ENCODE peak calls at places on chromosomes 3 and 15, in six cellular contexts. N, U, V, D, C and L are unnamed samples.

GRCh38 chr3:44983413-44984040 is 7.5 kb downstream of the EXOSC7 start:
- DNase-seq in N (no peak), U (peak; percentile 86), V (no peak), D (no peak), C (no peak), L (peak; percentile 45)

GRCh38 chr3:99720985-99721632 is 82.7 kb downstream of the COL8A1 start:
- DNase-seq in N (no peak), U (peak; percentile 47), V (no peak), D (no peak), C (no peak), L (peak; percentile 62)

GRCh38 chr3:150556792-150557191 is 10.2 kb downstream of the EIF2A start:
- DNase-seq in N (no peak), U (no peak), V (no peak), D (no peak), C (no peak), L (no peak)

GRCh38 chr15:62748175-62748574 is 294.4 kb upstream of the TPM1 start:
- DNase-seq in N (no peak), U (no peak), V (no peak), D (no peak), C (no peak), L (no peak)

GRCh38 chr15:73908030-73908821 is 18.0 kb upstream of the LOXL1 start:
- DNase-seq in N (peak; percentile 70), U (peak; percentile 45), V (peak; percentile 90), D (peak; percentile 86), C (peak; percentile 42), L (peak; percentile 68)

GRCh38 chr15:56693761-56694160 is 39.5 kb downstream of the ZNF280D start:
- DNase-seq in N (no peak), U (no peak), V (no peak), D (no peak), C (no peak), L (no peak)

GRCh38 chr3:144162042-144162441 is 190.4 kb downstream of the DIPK2A start:
- DNase-seq in N (no peak), U (peak; percentile 72), V (no peak), D (no peak), C (peak; percentile 75), L (no peak)

GRCh38 chr15:92647467-92648163 is 8.0 kb downstream of the FAM174B start:
- DNase-seq in N (no peak), U (no peak), V (peak; percentile 79), D (peak; percentile 59), C (no peak), L (no peak)

GRCh38 chr3:12716605-12717121 is 42.4 kb downstream of the TMEM40 start:
- DNase-seq in N (no peak), U (no peak), V (no peak), D (no peak), C (no peak), L (no peak)

GRCh38 chr3:18988619-18989229 is 159.6 kb upstream of the KCNH8 start:
- DNase-seq in N (peak; percentile 27), U (peak; percentile 8), V (peak; percentile 61), D (no peak), C (peak; percentile 12), L (no peak)

GRCh38 chr3:33980252-33980651 is 181.8 kb downstream of the PDCD6IP start:
- DNase-seq in N (no peak), U (peak; percentile 63), V (peak; percentile 51), D (no peak), C (peak; percentile 66), L (no peak)

GRCh38 chr3:49790626-49791411 is 4.5 kb upstream of the IP6K1 start:
- DNase-seq in N (no peak), U (no peak), V (no peak), D (no peak), C (no peak), L (no peak)

GRCh38 chr3:139434764-139435291 is 41.5 kb downstream of the RBP2 start:
- DNase-seq in N (no peak), U (peak; percentile 92), V (no peak), D (no peak), C (no peak), L (peak; percentile 86)

GRCh38 chr3:45773714-45774449 is 22.5 kb downstream of the SLC6A20 start:
- DNase-seq in N (no peak), U (no peak), V (no peak), D (peak; percentile 4), C (no peak), L (no peak)

GRCh38 chr15:76514292-76514691 is 177.7 kb downstream of the ISL2 start:
- DNase-seq in N (no peak), U (no peak), V (peak; percentile 52), D (no peak), C (peak; percentile 71), L (no peak)

GRCh38 chr15:48190932-48191573 is 412 bp upstream of the CTXN2 start:
- DNase-seq in N (peak; percentile 89), U (peak; percentile 60), V (peak; percentile 94), D (peak; percentile 83), C (peak; percentile 30), L (peak; percentile 18)

GRCh38 chr15:92463352-92463751 is 69.7 kb downstream of the ST8SIA2 start:
- DNase-seq in N (no peak), U (no peak), V (no peak), D (no peak), C (no peak), L (no peak)

GRCh38 chr3:150057227-150057626 is 86.5 kb upstream of the PFN2 start:
- DNase-seq in N (no peak), U (no peak), V (no peak), D (no peak), C (no peak), L (no peak)

GRCh38 chr3:128845119-128845518 is 34.3 kb upstream of the ACAD9 start:
- DNase-seq in N (no peak), U (no peak), V (peak; percentile 47), D (peak; percentile 73), C (peak; percentile 25), L (no peak)

GRCh38 chr3:149564079-149564478 is 89.6 kb downstream of the TM4SF4 start:
- DNase-seq in N (no peak), U (no peak), V (no peak), D (no peak), C (no peak), L (no peak)

GRCh38 chr3:126782554-126782953 is 78.5 kb downstream of the CHCHD6 start:
- DNase-seq in N (no peak), U (peak; percentile 90), V (no peak), D (no peak), C (no peak), L (peak; percentile 86)

GRCh38 chr3:116445291-116445841 is at the start of gene LSAMP:
- DNase-seq in N (peak; percentile 78), U (no peak), V (peak; percentile 94), D (peak; percentile 81), C (no peak), L (no peak)

GRCh38 chr3:150365132-150365604 is 42.9 kb upstream of the TSC22D2 start:
- DNase-seq in N (no peak), U (peak; percentile 82), V (no peak), D (no peak), C (no peak), L (peak; percentile 57)

GRCh38 chr3:40191850-40192448 is 117.6 kb upstream of the EIF1B start:
- DNase-seq in N (peak; percentile 50), U (peak; percentile 35), V (peak; percentile 59), D (peak; percentile 62), C (peak; percentile 33), L (peak; percentile 56)

GRCh38 chr15:56052389-56053045 is 59.1 kb upstream of the NEDD4 start:
- DNase-seq in N (no peak), U (peak; percentile 48), V (peak; percentile 50), D (no peak), C (peak; percentile 13), L (peak; percentile 41)

GRCh38 chr3:117660941-117661635 is 951.5 kb downstream of the TUSC7 start:
- DNase-seq in N (no peak), U (no peak), V (peak; percentile 13), D (no peak), C (no peak), L (no peak)

DNA sequence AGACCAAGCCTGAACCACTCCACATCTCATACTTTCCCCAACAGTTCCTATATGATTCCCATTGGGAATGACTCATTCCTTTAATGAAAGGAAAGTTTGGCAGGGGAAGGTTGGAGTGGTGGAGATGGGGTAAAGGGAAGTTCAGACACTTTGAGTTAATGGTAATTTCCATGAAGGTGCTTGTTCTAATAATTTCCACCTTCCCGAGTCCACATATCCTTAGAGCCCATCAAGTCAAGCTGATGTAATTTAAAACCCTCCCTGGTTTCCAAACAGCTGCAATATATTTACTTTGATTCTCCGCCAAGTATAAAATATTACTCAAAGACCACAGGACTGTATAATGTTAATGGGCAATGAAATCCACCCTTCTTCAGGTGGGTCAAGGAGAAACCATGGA is 95.0 kb upstream of the GALNT15 start:
- DNase-seq in N (no peak), U (no peak), V (no peak), D (no peak), C (no peak), L (no peak)
- H3K27ac ChIP-seq in N (no peak overlapping the region), U (no peak overlapping the region), V (no peak overlapping the region), D (no peak overlapping the region), C (no peak overlapping the region), L (no peak overlapping the region)

DNA sequence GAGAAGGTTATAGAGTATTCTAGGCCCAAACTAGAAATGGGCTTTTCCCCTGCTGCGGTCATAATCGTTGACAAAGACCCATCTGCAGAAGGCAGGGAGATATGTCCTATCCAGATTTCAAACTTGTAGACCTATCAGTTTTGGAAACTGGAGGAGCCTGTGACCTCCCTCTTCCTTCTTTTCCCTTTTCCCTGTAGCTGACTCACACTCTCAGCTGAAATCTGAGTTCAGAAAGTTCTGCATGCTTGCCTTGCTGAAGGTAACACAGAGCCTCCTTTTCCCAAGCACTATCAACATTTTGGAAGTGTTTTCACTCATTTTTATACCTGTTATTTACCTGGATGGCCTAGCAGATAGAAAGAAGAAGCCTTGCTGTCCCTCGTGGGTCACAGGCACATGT is 59.1 kb upstream of the PSMD6 start:
- DNase-seq in N (no peak), U (no peak), V (no peak), D (no peak), C (no peak), L (no peak)
- H3K4me2 ChIP-seq in N (no peak overlapping the region), U (no peak overlapping the region), V (no peak overlapping the region), D (no peak overlapping the region), C (no peak overlapping the region), L (no peak overlapping the region)

DNA sequence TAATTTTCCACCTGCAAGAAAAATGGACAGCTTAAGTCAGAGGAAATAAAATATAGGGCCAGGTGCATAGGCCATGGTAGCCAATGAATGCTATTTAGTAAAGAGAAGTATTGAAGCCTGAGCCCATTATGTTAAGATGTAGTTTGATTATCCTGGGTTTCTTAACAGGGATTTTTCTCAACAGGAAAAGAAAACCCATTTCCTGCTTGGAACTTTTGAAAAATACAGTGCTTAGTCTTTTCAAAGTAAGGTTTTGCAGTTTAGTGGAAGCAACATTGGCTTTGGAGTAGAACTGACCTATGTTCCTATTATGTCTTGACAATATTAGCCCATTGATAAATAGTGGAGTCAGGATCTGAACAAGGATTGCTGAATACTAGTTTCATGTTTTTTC is 259.5 kb upstream of the TGFBR2 start:
- DNase-seq in N (no peak), U (no peak), V (no peak), D (no peak), C (no peak), L (no peak)
- H3K4me1 ChIP-seq in N (no peaks in the 10 kb centered on the region), U (peaks cover 72% of the 10 kb centered on the region), V (peaks cover 16% of the 10 kb centered on the region), D (no peaks in the 10 kb centered on the region), C (peaks cover 95% of the 10 kb centered on the region), L (peaks cover 22% of the 10 kb centered on the region)

GRCh38 chr3:100810671-100811070 is 101.4 kb downstream of the TFG start:
- DNase-seq in N (no peak), U (no peak), V (no peak), D (no peak), C (no peak), L (no peak)

GRCh38 chr3:100815583-100815982 is 106.3 kb downstream of the TFG start:
- DNase-seq in N (no peak), U (no peak), V (no peak), D (no peak), C (no peak), L (no peak)

GRCh38 chr3:100811779-100812507 is 102.6 kb downstream of the TFG start:
- DNase-seq in N (no peak), U (no peak), V (no peak), D (no peak), C (no peak), L (no peak)

GRCh38 chr3:100813828-100814227 is 104.5 kb downstream of the TFG start:
- DNase-seq in N (no peak), U (no peak), V (no peak), D (no peak), C (no peak), L (no peak)
- H3K27ac ChIP-seq in N (no peak overlapping the region), U (no peak overlapping the region), V (no peak overlapping the region), D (no peak overlapping the region), C (no peak overlapping the region), L (no peak overlapping the region)